ENCODE peak calls at places on chromosomes 5 and 9, in six cellular contexts. E is Calu3; U is lower leg skin; P is stimulated activated CD8-positive, alpha-beta memory T cell treated with anti-CD3 and anti-CD28 coated beads, Interleukin-4, amount 100 ng/mL, for 1 hour; V is spleen; F is NCI-H2081. A is an unnamed sample.

GRCh38 chr5:130605200-130605599 is 559.9 kb downstream of the HINT1 start:
- DNase-seq in E (peak), U (no peak), P (no peak), V (no peak), F (no peak), A (no peak)

GRCh38 chr5:54959673-54960418 is 25.5 kb downstream of the ESM1 start:
- DNase-seq in E (peak), U (no peak), P (no peak), V (no peak), F (peak), A (no peak)

GRCh38 chr9:8809747-8810146 is 1010.2 kb upstream of the DMAC1 start:
- DNase-seq in E (no peak), U (no peak), P (no peak), V (no peak), F (no peak), A (no peak)

GRCh38 chr9:110700953-110701352 is 32.4 kb downstream of the MUSK start:
- DNase-seq in E (no peak), U (no peak), P (no peak), V (no peak), F (no peak), A (no peak)

GRCh38 chr5:150618188-150618587 is 22.3 kb upstream of the SYNPO start:
- DNase-seq in E (no peak), U (no peak), P (no peak), V (no peak), F (no peak), A (no peak)

GRCh38 chr5:34452170-34452828 is 203.8 kb upstream of the RAI14 start:
- DNase-seq in E (peak), U (no peak), P (no peak), V (no peak), F (peak), A (peak)

GRCh38 chr9:108553111-108553635 is 302.6 kb downstream of the ACTL7B start:
- DNase-seq in E (no peak), U (no peak), P (no peak), V (no peak), F (peak), A (no peak)

GRCh38 chr9:121582641-121583040 is 68.8 kb upstream of the DAB2IP start:
- DNase-seq in E (no peak), U (no peak), P (no peak), V (no peak), F (no peak), A (no peak)

GRCh38 chr5:74357827-74358226 is 282.7 kb downstream of the ENC1 start:
- DNase-seq in E (no peak), U (no peak), P (no peak), V (no peak), F (no peak), A (no peak)

GRCh38 chr5:81391-82021 is 10.5 kb upstream of the PLEKHG4B start:
- DNase-seq in E (no peak), U (peak), P (no peak), V (peak), F (no peak), A (no peak)

GRCh38 chr5:137933491-137933911 is 44.2 kb downstream of the PKD2L2 start:
- DNase-seq in E (no peak), U (no peak), P (no peak), V (no peak), F (no peak), A (no peak)

GRCh38 chr5:54087436-54087835 is 222.9 kb downstream of the ARL15 start:
- DNase-seq in E (no peak), U (no peak), P (no peak), V (no peak), F (no peak), A (no peak)

GRCh38 chr5:72860499-72860898 is 44.0 kb downstream of the TNPO1 start:
- DNase-seq in E (no peak), U (no peak), P (no peak), V (no peak), F (no peak), A (no peak)

GRCh38 chr9:93136011-93136440 is 2.0 kb upstream of the NINJ1 start:
- DNase-seq in E (no peak), U (no peak), P (no peak), V (peak), F (peak), A (peak)

GRCh38 chr9:126459965-126460843 is 133.6 kb downstream of the MVB12B start:
- DNase-seq in E (no peak), U (peak), P (no peak), V (peak), F (no peak), A (no peak)

GRCh38 chr5:157956271-157956885 is 97.4 kb upstream of the CLINT1 start:
- DNase-seq in E (no peak), U (no peak), P (no peak), V (no peak), F (no peak), A (no peak)

GRCh38 chr5:151020304-151021031 is at the start of gene GPX3:
- DNase-seq in E (no peak), U (peak), P (no peak), V (peak), F (peak), A (no peak)

GRCh38 chr5:170006016-170006415 is 25.7 kb upstream of the INSYN2B start:
- DNase-seq in E (no peak), U (no peak), P (no peak), V (no peak), F (no peak), A (no peak)

GRCh38 chr5:73625905-73626811 is at the start of gene ARHGEF28:
- DNase-seq in E (peak), U (no peak), P (no peak), V (peak), F (peak), A (no peak)

GRCh38 chr9:32783168-32783891 is at the start of gene TMEM215:
- DNase-seq in E (no peak), U (no peak), P (no peak), V (peak), F (peak), A (no peak)

GRCh38 chr5:143641549-143641955 is 170.4 kb upstream of the HMHB1 start:
- DNase-seq in E (no peak), U (no peak), P (no peak), V (no peak), F (no peak), A (no peak)

GRCh38 chr5:181107699-181108098 is 23.3 kb downstream of the OR2V1 start:
- DNase-seq in E (no peak), U (peak), P (no peak), V (no peak), F (no peak), A (no peak)

GRCh38 chr5:1008451-1009358 is at the start of gene NKD2:
- DNase-seq in E (peak), U (peak), P (no peak), V (peak), F (peak), A (no peak)

GRCh38 chr5:16894236-16895057 is 41.6 kb downstream of the MYO10 start:
- DNase-seq in E (peak), U (no peak), P (no peak), V (no peak), F (peak), A (peak)

GRCh38 chr9:28264368-28264767 is 691.1 kb upstream of the C9orf72 start:
- DNase-seq in E (no peak), U (no peak), P (no peak), V (no peak), F (no peak), A (no peak)